ENCODE peak calls at places on chromosomes 5 and 9, in six cellular contexts. D is HepG2, J is GM12878, A is K562, X is A549, U is upper lobe of left lung. N is an unnamed sample.
A peak's percentile ranks its signal among the peaks of the same experiment; 100 is the strongest.

GRCh38 chr5:22908129-22908528 is 55.0 kb upstream of the CDH12 start:
- ATAC-seq in D (no peak), J (no peak), A (no peak), X (no peak), U (no peak), N (no peak)

GRCh38 chr5:14362511-14362910 is 219.1 kb upstream of the OTULINL start:
- ATAC-seq in D (no peak), J (no peak), A (no peak), X (no peak), U (no peak), N (no peak)

GRCh38 chr5:73515232-73515631 is 17.0 kb downstream of the BTF3 start:
- ATAC-seq in D (no peak), J (no peak), A (no peak), X (no peak), U (peak; percentile 69), N (no peak)

GRCh38 chr5:144284036-144284435 is 113.4 kb downstream of the KCTD16 start:
- ATAC-seq in D (no peak), J (no peak), A (no peak), X (no peak), U (no peak), N (no peak)

GRCh38 chr5:138918680-138919079 is 43.5 kb upstream of the LRRTM2 start:
- ATAC-seq in D (no peak), J (no peak), A (no peak), X (no peak), U (no peak), N (no peak)

GRCh38 chr9:98018347-98018746 is 35.2 kb downstream of the ANP32B start:
- ATAC-seq in D (peak; percentile 13), J (no peak), A (peak; percentile 4), X (no peak), U (no peak), N (no peak)

GRCh38 chr9:117547904-117548303 is 133.0 kb upstream of the ASTN2 start:
- ATAC-seq in D (no peak), J (no peak), A (no peak), X (no peak), U (no peak), N (no peak)

GRCh38 chr5:59348189-59348588 is 545.3 kb downstream of the PDE4D start:
- ATAC-seq in D (peak; percentile 60), J (no peak), A (no peak), X (peak; percentile 14), U (no peak), N (no peak)

GRCh38 chr5:119943148-119943547 is 313.8 kb downstream of the FAM170A start:
- ATAC-seq in D (no peak), J (no peak), A (no peak), X (no peak), U (no peak), N (no peak)

GRCh38 chr5:140207250-140207954 is 32.4 kb downstream of the CYSTM1 start:
- ATAC-seq in D (no peak), J (peak; percentile 92), A (no peak), X (no peak), U (peak; percentile 66), N (no peak)

GRCh38 chr5:35811108-35811741 is 45.5 kb upstream of the IL7R start:
- ATAC-seq in D (no peak), J (peak; percentile 49), A (no peak), X (no peak), U (no peak), N (no peak)

DNA sequence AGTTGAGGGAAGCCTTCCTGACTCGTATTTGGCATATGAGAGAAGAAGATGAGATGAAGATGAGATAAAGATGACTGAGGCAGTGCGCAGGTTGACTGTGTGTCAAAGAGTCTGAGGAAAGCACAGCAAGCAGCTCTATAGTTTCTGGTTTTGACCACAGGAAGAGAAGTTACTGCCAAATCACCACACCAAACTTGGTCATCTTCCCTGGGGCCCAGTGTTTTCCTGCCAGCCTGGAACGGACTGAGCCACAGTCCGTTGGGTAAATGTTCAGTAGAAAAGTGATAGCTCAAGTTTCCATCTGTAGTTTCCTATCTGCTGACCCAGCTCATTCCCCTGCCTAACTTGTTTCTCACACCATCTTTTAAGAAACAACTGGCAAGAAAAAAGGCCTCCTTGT is 80.7 kb upstream of the ADAMTS19 start:
- ATAC-seq in D (no peak), J (no peak), A (no peak), X (no peak), U (no peak), N (no peak)
- H3K27ac ChIP-seq in D (no peak overlapping the region), J (no peak overlapping the region), A (no peak overlapping the region), X (no peak overlapping the region), U (no peak overlapping the region), N (no peak overlapping the region)

GRCh38 chr9:110125207-110125751 is 82.7 kb downstream of the C9orf152 start:
- ATAC-seq in D (peak; percentile 90), J (no peak), A (no peak), X (peak; percentile 98), U (peak; percentile 90), N (peak; percentile 96)
- TF ChIP-seq EP300 in D (peak; percentile 52), J (no peak), A (no peak), X (no peak), U (no peak), N (no peak)

GRCh38 chr9:124062172-124062571 is 50.6 kb downstream of the LHX2 start:
- ATAC-seq in D (no peak), J (peak; percentile 77), A (peak; percentile 54), X (peak; percentile 60), U (no peak), N (no peak)
- TF ChIP-seq CTCF in D (peak; percentile 27), J (peak; percentile 53), A (peak; percentile 36), X (peak; percentile 16), U (no peak), N (no peak)

DNA sequence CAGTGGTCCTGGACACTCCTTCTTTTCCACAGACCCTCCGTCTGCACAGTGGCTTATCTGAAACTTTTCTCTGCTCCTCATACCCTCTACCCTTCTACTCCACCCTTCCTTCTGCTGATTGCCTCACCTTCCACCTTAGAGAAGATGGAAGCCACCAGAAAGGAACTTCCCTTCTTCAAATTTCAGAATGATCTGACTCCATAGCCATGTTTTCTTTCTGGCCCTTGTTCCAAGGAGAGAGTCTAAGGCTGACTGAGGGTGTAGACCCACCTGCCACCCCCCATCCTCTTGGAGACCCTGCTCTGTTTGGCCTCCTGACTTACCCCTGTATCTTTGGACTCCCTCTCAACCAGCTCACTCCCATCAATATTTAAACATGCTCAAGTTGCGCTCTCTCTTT is 7.4 kb downstream of the SNX30 start:
- ATAC-seq in D (no peak), J (no peak), A (no peak), X (no peak), U (no peak), N (no peak)
- H3K27ac ChIP-seq in D (no peak overlapping the region), J (no peak overlapping the region), A (no peak overlapping the region), X (no peak overlapping the region), U (no peak overlapping the region), N (no peak overlapping the region)

GRCh38 chr5:96933764-96934163 is 2.1 kb upstream of the LNPEP start:
- ATAC-seq in D (no peak), J (no peak), A (no peak), X (no peak), U (no peak), N (no peak)

GRCh38 chr5:96934695-96935555 is 955 bp upstream of the LNPEP start:
- ATAC-seq in D (peak; percentile 84), J (peak; percentile 77), A (peak; percentile 85), X (peak; percentile 90), U (peak; percentile 97), N (peak; percentile 88)

GRCh38 chr5:96936431-96937221 is 746 bp downstream of the LNPEP start:
- ATAC-seq in D (peak; percentile 17), J (peak; percentile 30), A (peak; percentile 13), X (peak; percentile 36), U (no peak), N (no peak)

GRCh38 chr5:96934291-96934694 is 1.6 kb upstream of the LNPEP start:
- ATAC-seq in D (no peak), J (no peak), A (no peak), X (no peak), U (no peak), N (no peak)

GRCh38 chr5:96935556-96936430 is at the start of gene LNPEP:
- ATAC-seq in D (peak; percentile 82), J (peak; percentile 72), A (peak; percentile 86), X (peak; percentile 88), U (peak; percentile 96), N (peak; percentile 89)
- TF ChIP-seq EP300 in D (peak; percentile 63), J (peak; percentile 23), A (peak; percentile 47), X (no peak), U (no peak), N (no peak)

DNA sequence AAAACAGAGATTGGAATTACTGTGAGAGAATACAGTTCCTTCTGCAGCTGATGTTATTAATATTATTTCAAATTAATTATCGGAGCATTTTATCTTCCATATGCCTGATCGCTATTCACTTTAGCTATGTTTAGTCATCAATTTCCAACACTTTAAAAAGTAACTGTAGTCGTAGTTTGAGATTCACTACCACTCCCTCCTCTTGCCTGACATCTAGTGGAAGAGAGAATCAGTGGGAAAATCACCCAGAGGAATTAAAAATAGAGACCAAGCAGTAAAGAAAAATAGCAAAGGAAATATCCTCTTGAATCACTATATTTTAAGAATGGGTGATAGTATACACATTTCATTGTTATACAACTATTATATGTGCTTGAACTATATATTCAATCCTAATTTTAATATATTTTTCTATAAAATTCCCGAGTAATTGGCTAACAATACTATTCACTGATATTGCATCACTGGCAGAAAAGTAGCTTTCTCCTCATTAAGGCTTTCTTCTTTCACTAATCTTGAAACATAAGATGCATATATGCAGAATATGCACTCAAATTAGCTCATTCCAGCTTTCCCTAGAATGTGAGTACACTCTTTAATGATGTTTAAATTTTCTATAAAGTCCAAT is 708.7 kb downstream of the CDH9 start:
- ATAC-seq in D (no peak), J (no peak), A (no peak), X (peak; percentile 49), U (no peak), N (no peak)
- TF ChIP-seq CTCF in D (peak; percentile 31), J (no peak), A (peak; percentile 11), X (peak; percentile 48), U (no peak), N (peak; percentile 38)